ENCODE peak calls at places on chromosomes 4 and X, in nine cellular contexts. One of them, this sample, is unnamed.

GRCh38 chr4:53706422-53707032 is 115.2 kb upstream of the LNX1 start:
- DNase-seq in colonic mucosa: peak
- DNase-seq in small intestine: peak
- DNase-seq in mesendoderm: peak
- DNase-seq in breast epithelium: no peak
- DNase-seq in effector memory CD4-positive, alpha-beta T cell: no peak
- DNase-seq in tibial nerve: peak
- DNase-seq in gastrocnemius medialis: no peak
- DNase-seq in fibroblast of lung: peak
- DNase-seq in this sample: no peak

GRCh38 chrX:100946521-100946920 is 17.8 kb upstream of the XKRX start:
- DNase-seq in colonic mucosa: no peak
- DNase-seq in small intestine: no peak
- DNase-seq in mesendoderm: peak
- DNase-seq in breast epithelium: no peak
- DNase-seq in effector memory CD4-positive, alpha-beta T cell: no peak
- DNase-seq in tibial nerve: no peak
- DNase-seq in gastrocnemius medialis: no peak
- DNase-seq in fibroblast of lung: no peak
- DNase-seq in this sample: no peak

GRCh38 chr4:52425751-52426326 is 233.3 kb downstream of the USP46 start:
- DNase-seq in colonic mucosa: no peak
- DNase-seq in small intestine: no peak
- DNase-seq in mesendoderm: no peak
- DNase-seq in breast epithelium: no peak
- DNase-seq in effector memory CD4-positive, alpha-beta T cell: no peak
- DNase-seq in tibial nerve: no peak
- DNase-seq in gastrocnemius medialis: no peak
- DNase-seq in fibroblast of lung: no peak
- DNase-seq in this sample: no peak

GRCh38 chr4:135277116-135277979 is 1075.8 kb upstream of the PABPC4L start:
- DNase-seq in colonic mucosa: no peak
- DNase-seq in small intestine: no peak
- DNase-seq in mesendoderm: peak
- DNase-seq in breast epithelium: no peak
- DNase-seq in effector memory CD4-positive, alpha-beta T cell: no peak
- DNase-seq in tibial nerve: no peak
- DNase-seq in gastrocnemius medialis: no peak
- DNase-seq in fibroblast of lung: peak
- DNase-seq in this sample: no peak

GRCh38 chrX:16786791-16787735 is 797 bp downstream of the TXLNG start:
- DNase-seq in colonic mucosa: no peak
- DNase-seq in small intestine: no peak
- DNase-seq in mesendoderm: no peak
- DNase-seq in breast epithelium: no peak
- DNase-seq in effector memory CD4-positive, alpha-beta T cell: peak
- DNase-seq in tibial nerve: peak
- DNase-seq in gastrocnemius medialis: no peak
- DNase-seq in fibroblast of lung: peak
- DNase-seq in this sample: no peak

GRCh38 chrX:148133099-148133725 is 152.1 kb downstream of the FMR1NB start:
- DNase-seq in colonic mucosa: no peak
- DNase-seq in small intestine: no peak
- DNase-seq in mesendoderm: peak
- DNase-seq in breast epithelium: no peak
- DNase-seq in effector memory CD4-positive, alpha-beta T cell: no peak
- DNase-seq in tibial nerve: no peak
- DNase-seq in gastrocnemius medialis: no peak
- DNase-seq in fibroblast of lung: peak
- DNase-seq in this sample: no peak

GRCh38 chr4:2301806-2302205 is 39.9 kb upstream of the MXD4 start:
- DNase-seq in colonic mucosa: peak
- DNase-seq in small intestine: no peak
- DNase-seq in mesendoderm: no peak
- DNase-seq in breast epithelium: no peak
- DNase-seq in effector memory CD4-positive, alpha-beta T cell: no peak
- DNase-seq in tibial nerve: no peak
- DNase-seq in gastrocnemius medialis: no peak
- DNase-seq in fibroblast of lung: peak
- DNase-seq in this sample: no peak

GRCh38 chrX:10159069-10159468 is 2.3 kb downstream of the CLCN4 start:
- DNase-seq in colonic mucosa: no peak
- DNase-seq in small intestine: no peak
- DNase-seq in mesendoderm: peak
- DNase-seq in breast epithelium: no peak
- DNase-seq in effector memory CD4-positive, alpha-beta T cell: no peak
- DNase-seq in tibial nerve: no peak
- DNase-seq in gastrocnemius medialis: no peak
- DNase-seq in fibroblast of lung: no peak
- DNase-seq in this sample: no peak

GRCh38 chr4:136036744-136037143 is 1495.5 kb downstream of the PCDH18 start:
- DNase-seq in colonic mucosa: no peak
- DNase-seq in small intestine: no peak
- DNase-seq in mesendoderm: peak
- DNase-seq in breast epithelium: no peak
- DNase-seq in effector memory CD4-positive, alpha-beta T cell: no peak
- DNase-seq in tibial nerve: no peak
- DNase-seq in gastrocnemius medialis: no peak
- DNase-seq in fibroblast of lung: peak
- DNase-seq in this sample: no peak

GRCh38 chr4:7756071-7756470 is 183.6 kb downstream of the AFAP1 start:
- DNase-seq in colonic mucosa: no peak
- DNase-seq in small intestine: no peak
- DNase-seq in mesendoderm: no peak
- DNase-seq in breast epithelium: no peak
- DNase-seq in effector memory CD4-positive, alpha-beta T cell: no peak
- DNase-seq in tibial nerve: no peak
- DNase-seq in gastrocnemius medialis: no peak
- DNase-seq in fibroblast of lung: no peak
- DNase-seq in this sample: no peak

GRCh38 chr4:101500742-101501141 is 153.4 kb upstream of the PPP3CA start:
- DNase-seq in colonic mucosa: no peak
- DNase-seq in small intestine: no peak
- DNase-seq in mesendoderm: no peak
- DNase-seq in breast epithelium: no peak
- DNase-seq in effector memory CD4-positive, alpha-beta T cell: no peak
- DNase-seq in tibial nerve: no peak
- DNase-seq in gastrocnemius medialis: no peak
- DNase-seq in fibroblast of lung: no peak
- DNase-seq in this sample: no peak

GRCh38 chr4:43990968-43991367 is 457.6 kb downstream of the KCTD8 start:
- DNase-seq in colonic mucosa: no peak
- DNase-seq in small intestine: no peak
- DNase-seq in mesendoderm: peak
- DNase-seq in breast epithelium: no peak
- DNase-seq in effector memory CD4-positive, alpha-beta T cell: no peak
- DNase-seq in tibial nerve: no peak
- DNase-seq in gastrocnemius medialis: no peak
- DNase-seq in fibroblast of lung: no peak
- DNase-seq in this sample: no peak

GRCh38 chr4:79223993-79224776 is 101.7 kb downstream of the NAA11 start:
- DNase-seq in colonic mucosa: no peak
- DNase-seq in small intestine: no peak
- DNase-seq in mesendoderm: no peak
- DNase-seq in breast epithelium: no peak
- DNase-seq in effector memory CD4-positive, alpha-beta T cell: no peak
- DNase-seq in tibial nerve: no peak
- DNase-seq in gastrocnemius medialis: no peak
- DNase-seq in fibroblast of lung: no peak
- DNase-seq in this sample: no peak

DNA sequence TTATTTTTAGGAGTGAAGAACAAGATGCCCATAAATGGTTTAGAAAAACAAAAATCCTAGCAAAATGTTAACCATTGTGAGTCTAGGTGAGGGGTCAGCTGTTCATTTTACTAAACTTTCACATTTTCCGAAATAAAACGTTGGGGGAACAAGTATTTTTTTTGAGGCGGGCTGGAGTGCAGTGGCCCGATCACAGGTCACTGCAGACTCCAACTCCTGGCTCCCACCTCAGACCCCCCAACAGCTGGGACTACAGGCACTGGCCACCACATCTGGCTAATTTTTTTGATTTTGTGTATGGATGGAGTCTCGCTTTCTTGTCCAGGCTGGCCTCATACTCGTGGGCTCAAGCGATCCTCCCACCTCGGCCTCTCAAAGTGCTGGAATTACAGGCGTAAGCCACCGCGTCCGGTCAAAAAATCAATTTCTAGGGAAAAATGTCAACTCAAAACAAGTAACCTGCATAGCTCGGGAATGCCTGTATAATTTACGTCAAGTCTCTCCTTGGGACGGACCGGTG is 741 bp upstream of the TAF1 start:
- DNase-seq in colonic mucosa: no peak
- DNase-seq in small intestine: no peak
- DNase-seq in mesendoderm: no peak
- DNase-seq in breast epithelium: no peak
- DNase-seq in effector memory CD4-positive, alpha-beta T cell: no peak
- DNase-seq in tibial nerve: no peak
- DNase-seq in gastrocnemius medialis: no peak
- DNase-seq in fibroblast of lung: peak
- DNase-seq in this sample: no peak
- H3K27ac ChIP-seq in colonic mucosa: peak
- H3K27ac ChIP-seq in small intestine: peak
- H3K27ac ChIP-seq in mesendoderm: no peak
- H3K27ac ChIP-seq in breast epithelium: peak
- H3K27ac ChIP-seq in effector memory CD4-positive, alpha-beta T cell: peak
- H3K27ac ChIP-seq in tibial nerve: peak
- H3K27ac ChIP-seq in gastrocnemius medialis: peak
- H3K27ac ChIP-seq in fibroblast of lung: peak
- H3K27ac ChIP-seq in this sample: peak

DNA sequence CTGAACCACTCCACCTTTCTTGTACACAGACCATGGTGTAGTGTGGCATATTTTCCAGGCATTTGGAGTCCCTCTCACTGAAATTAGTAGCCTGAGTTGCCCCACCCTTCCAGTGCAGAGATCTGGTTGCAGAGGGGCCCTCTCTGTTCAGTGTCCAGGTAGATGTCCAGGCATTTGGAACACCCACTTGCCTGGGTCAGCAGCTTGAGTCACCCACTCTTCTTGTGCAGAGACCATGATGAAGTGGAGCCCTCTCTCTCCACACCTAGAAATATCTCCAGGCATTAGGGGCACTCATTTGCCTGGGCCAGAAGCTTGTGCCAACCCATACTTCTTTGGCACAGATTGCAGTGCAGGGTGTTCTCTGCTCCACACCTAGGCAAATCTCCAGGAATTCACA is 2733.3 kb downstream of the PCDH7 start:
- DNase-seq in colonic mucosa: no peak
- DNase-seq in small intestine: no peak
- DNase-seq in mesendoderm: no peak
- DNase-seq in breast epithelium: no peak
- DNase-seq in effector memory CD4-positive, alpha-beta T cell: no peak
- DNase-seq in tibial nerve: no peak
- DNase-seq in gastrocnemius medialis: no peak
- DNase-seq in fibroblast of lung: no peak
- DNase-seq in this sample: no peak
- H3K27ac ChIP-seq in colonic mucosa: no peak
- H3K27ac ChIP-seq in small intestine: no peak
- H3K27ac ChIP-seq in mesendoderm: no peak
- H3K27ac ChIP-seq in breast epithelium: no peak
- H3K27ac ChIP-seq in effector memory CD4-positive, alpha-beta T cell: no peak
- H3K27ac ChIP-seq in tibial nerve: no peak
- H3K27ac ChIP-seq in gastrocnemius medialis: no peak
- H3K27ac ChIP-seq in fibroblast of lung: no peak
- H3K27ac ChIP-seq in this sample: no peak

GRCh38 chrX:119618439-119618838 is 12.2 kb upstream of the NKRF start:
- DNase-seq in colonic mucosa: no peak
- DNase-seq in small intestine: no peak
- DNase-seq in mesendoderm: no peak
- DNase-seq in breast epithelium: no peak
- DNase-seq in effector memory CD4-positive, alpha-beta T cell: no peak
- DNase-seq in tibial nerve: no peak
- DNase-seq in gastrocnemius medialis: no peak
- DNase-seq in fibroblast of lung: no peak
- DNase-seq in this sample: no peak

GRCh38 chrX:119617511-119618164 is 11.4 kb upstream of the NKRF start:
- DNase-seq in colonic mucosa: no peak
- DNase-seq in small intestine: no peak
- DNase-seq in mesendoderm: peak
- DNase-seq in breast epithelium: no peak
- DNase-seq in effector memory CD4-positive, alpha-beta T cell: no peak
- DNase-seq in tibial nerve: no peak
- DNase-seq in gastrocnemius medialis: no peak
- DNase-seq in fibroblast of lung: no peak
- DNase-seq in this sample: no peak

GRCh38 chrX:119614776-119615175 is 8.6 kb upstream of the NKRF start:
- DNase-seq in colonic mucosa: no peak
- DNase-seq in small intestine: no peak
- DNase-seq in mesendoderm: no peak
- DNase-seq in breast epithelium: no peak
- DNase-seq in effector memory CD4-positive, alpha-beta T cell: no peak
- DNase-seq in tibial nerve: no peak
- DNase-seq in gastrocnemius medialis: no peak
- DNase-seq in fibroblast of lung: no peak
- DNase-seq in this sample: no peak
- H3K27ac ChIP-seq in colonic mucosa: no peak
- H3K27ac ChIP-seq in small intestine: no peak
- H3K27ac ChIP-seq in mesendoderm: no peak
- H3K27ac ChIP-seq in breast epithelium: no peak
- H3K27ac ChIP-seq in effector memory CD4-positive, alpha-beta T cell: no peak
- H3K27ac ChIP-seq in tibial nerve: no peak
- H3K27ac ChIP-seq in gastrocnemius medialis: no peak
- H3K27ac ChIP-seq in fibroblast of lung: no peak
- H3K27ac ChIP-seq in this sample: no peak

GRCh38 chr4:78150465-78150864 is 93.3 kb downstream of the FRAS1 start:
- DNase-seq in colonic mucosa: no peak
- DNase-seq in small intestine: no peak
- DNase-seq in mesendoderm: no peak
- DNase-seq in breast epithelium: no peak
- DNase-seq in effector memory CD4-positive, alpha-beta T cell: no peak
- DNase-seq in tibial nerve: no peak
- DNase-seq in gastrocnemius medialis: no peak
- DNase-seq in fibroblast of lung: no peak
- DNase-seq in this sample: no peak
- H3K27ac ChIP-seq in colonic mucosa: no peak
- H3K27ac ChIP-seq in small intestine: no peak
- H3K27ac ChIP-seq in mesendoderm: no peak
- H3K27ac ChIP-seq in breast epithelium: no peak
- H3K27ac ChIP-seq in effector memory CD4-positive, alpha-beta T cell: no peak
- H3K27ac ChIP-seq in tibial nerve: no peak
- H3K27ac ChIP-seq in gastrocnemius medialis: no peak
- H3K27ac ChIP-seq in fibroblast of lung: no peak
- H3K27ac ChIP-seq in this sample: no peak

This sample was measured in coronary artery.